ENCODE peak calls at places on chromosomes 4 and X, in five cellular contexts. O is left ventricle myocardium inferior, T is left lung, G is stomach, Q is GM12865. R is an unnamed sample.

GRCh38 chr4:103904126-103904525 is 184.3 kb upstream of the TACR3 start:
- DNase-seq in Q (no peak), O (no peak), G (no peak), T (no peak), R (no peak)

GRCh38 chr4:121951570-121952110 is at the start of gene TRPC3:
- DNase-seq in G (peak; percentile 27), T (peak; percentile 32), O (peak; percentile 23), Q (peak; percentile 26), R (peak; percentile 70)

GRCh38 chr4:25535278-25535677 is 120.4 kb upstream of the SLC34A2 start:
- DNase-seq in G (no peak), O (no peak), T (no peak), Q (no peak), R (no peak)

GRCh38 chr4:128521634-128522253 is 234.1 kb upstream of the PGRMC2 start:
- DNase-seq in G (no peak), O (no peak), Q (no peak), T (no peak), R (no peak)

GRCh38 chr4:155762351-155762750 is 3.5 kb downstream of the GUCY1B1 start:
- DNase-seq in G (no peak), O (no peak), T (no peak), Q (no peak), R (no peak)

GRCh38 chrX:9530848-9531274 is 66.0 kb downstream of the TBL1X start:
- DNase-seq in G (peak; percentile 71), O (peak; percentile 77), T (peak; percentile 57), Q (peak; percentile 23), R (no peak)

GRCh38 chr4:156977435-156978160 is 6.0 kb upstream of the PDGFC start:
- DNase-seq in G (no peak), Q (no peak), T (no peak), O (no peak), R (no peak)

GRCh38 chr4:162957521-162958143 is 209.1 kb downstream of the NAF1 start:
- DNase-seq in G (no peak), O (no peak), Q (no peak), T (no peak), R (no peak)

GRCh38 chrX:75038925-75039324 is 113.7 kb upstream of the NEXMIF start:
- DNase-seq in G (no peak), T (no peak), O (no peak), Q (peak; percentile 34), R (no peak)

GRCh38 chrX:98523521-98523920 is 1639.8 kb downstream of the RPA4 start:
- DNase-seq in T (no peak), G (no peak), O (no peak), Q (no peak), R (no peak)

GRCh38 chr4:1533501-1534064 is 127.3 kb upstream of the NKX1-1 start:
- DNase-seq in T (no peak), G (no peak), O (peak; percentile 7), Q (no peak), R (no peak)

GRCh38 chrX:119885554-119886428 is 9.9 kb upstream of the AKAP14 start:
- DNase-seq in Q (peak; percentile 3), T (no peak), O (no peak), G (no peak), R (no peak)

DNA sequence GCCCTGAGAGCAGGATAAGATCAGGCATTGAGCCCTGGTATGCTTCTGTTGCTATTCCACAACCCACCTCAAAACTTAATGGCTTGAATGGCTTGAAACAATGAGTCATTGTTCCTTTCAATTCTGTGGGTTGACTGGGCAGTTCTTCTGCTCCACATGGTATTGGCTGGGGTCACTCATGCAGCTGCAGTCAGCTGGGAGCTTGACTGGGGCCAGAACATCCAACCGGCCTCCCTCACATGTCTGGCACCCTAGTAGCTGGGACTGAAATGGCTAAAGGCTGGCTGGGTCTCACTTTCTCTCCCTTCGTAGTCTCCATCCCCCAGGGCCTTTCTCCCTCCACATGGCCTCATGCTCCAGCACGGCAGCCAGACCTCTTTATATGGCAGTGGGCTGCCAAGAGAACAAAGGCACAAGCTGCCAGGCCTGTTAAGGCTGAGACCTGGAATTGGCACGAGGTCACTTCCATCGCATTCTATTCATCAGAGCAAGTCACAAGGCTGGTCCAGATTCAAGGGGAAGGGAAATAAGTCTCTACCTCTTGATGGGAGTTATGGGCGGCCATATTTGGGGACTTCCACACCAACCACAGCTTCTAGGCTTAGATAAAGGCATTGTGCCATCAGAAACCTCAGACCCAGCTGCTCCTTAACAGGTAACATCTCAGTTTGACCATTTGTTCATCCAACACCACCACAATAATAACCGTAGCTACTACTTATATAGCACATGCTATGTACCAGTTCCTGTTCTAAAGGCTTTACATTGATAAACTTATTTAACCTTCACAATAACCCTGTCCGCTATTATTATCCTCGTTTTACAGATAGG is 159.7 kb upstream of the ATP6AP2 start:
- DNase-seq in G (no peak), T (no peak), Q (peak; percentile 75), O (peak; percentile 38), R (no peak)
- TF ChIP-seq CTCF in G (no peak), T (no peak), Q (no peak), O (no peak), R (no peak)

DNA sequence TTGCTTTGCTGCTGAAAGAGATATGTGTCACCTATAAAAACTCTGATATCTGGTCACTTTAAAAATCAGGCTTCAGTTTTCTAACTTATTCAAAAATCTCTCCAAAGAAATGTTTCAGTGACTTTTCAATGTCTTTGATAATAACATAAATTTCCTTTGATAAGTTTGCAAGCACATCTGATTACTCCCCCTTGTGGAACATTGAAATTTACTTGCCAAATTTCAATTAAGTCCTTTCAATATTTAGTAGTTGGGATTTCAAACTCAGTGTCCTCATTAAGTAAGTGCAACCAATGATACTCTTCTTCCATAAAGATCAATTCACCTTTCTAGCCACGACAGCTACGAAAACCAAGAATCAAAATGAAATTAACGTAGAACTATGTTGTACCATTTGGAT is 151.3 kb upstream of the FAM47C start:
- DNase-seq in Q (no peak), G (no peak), T (no peak), O (no peak), R (no peak)
- TF ChIP-seq CTCF in Q (no peak), G (no peak), T (no peak), O (no peak), R (peak; percentile 52)

DNA sequence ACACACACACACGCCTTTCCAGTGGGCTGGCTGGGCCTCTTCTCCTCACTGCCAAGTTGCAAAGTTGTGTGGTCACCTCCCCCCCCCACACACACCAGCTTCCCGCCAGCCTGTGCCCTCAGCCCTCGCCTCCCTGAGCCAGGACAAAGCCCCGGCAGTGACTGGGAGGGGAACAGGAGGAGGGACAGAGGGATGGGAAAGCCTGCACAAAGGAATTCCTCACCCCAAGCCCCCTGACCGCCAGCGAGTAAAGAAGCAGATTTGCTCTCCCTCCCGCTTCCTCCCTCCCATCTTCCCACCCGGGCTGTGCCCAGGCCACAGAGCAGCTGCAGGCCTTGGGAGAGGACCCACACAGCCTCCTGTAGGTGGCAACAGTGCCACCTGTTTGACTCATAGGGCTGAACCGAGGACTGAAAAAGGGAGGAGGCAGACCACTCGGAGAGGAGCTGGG is at the start of gene GDPD2:
- DNase-seq in Q (no peak), T (no peak), O (no peak), G (peak; percentile 39), R (no peak)
- TF ChIP-seq CTCF in Q (no peak), T (no peak), O (peak; percentile 31), G (no peak), R (peak; percentile 47)

GRCh38 chr4:130336585-130337217 is 1240.7 kb downstream of the C4orf33 start:
- DNase-seq in G (no peak), O (no peak), Q (peak; percentile 19), T (no peak), R (no peak)
- TF ChIP-seq CTCF in G (peak; percentile 9), O (peak; percentile 60), Q (peak; percentile 30), T (no peak), R (peak; percentile 68)

GRCh38 chrX:8274166-8274565 is 103.1 kb upstream of the VCX2 start:
- DNase-seq in G (no peak), O (no peak), Q (no peak), T (no peak), R (no peak)

GRCh38 chrX:8273451-8273894 is 102.4 kb upstream of the VCX2 start:
- DNase-seq in Q (no peak), G (no peak), O (no peak), T (no peak), R (no peak)

DNA sequence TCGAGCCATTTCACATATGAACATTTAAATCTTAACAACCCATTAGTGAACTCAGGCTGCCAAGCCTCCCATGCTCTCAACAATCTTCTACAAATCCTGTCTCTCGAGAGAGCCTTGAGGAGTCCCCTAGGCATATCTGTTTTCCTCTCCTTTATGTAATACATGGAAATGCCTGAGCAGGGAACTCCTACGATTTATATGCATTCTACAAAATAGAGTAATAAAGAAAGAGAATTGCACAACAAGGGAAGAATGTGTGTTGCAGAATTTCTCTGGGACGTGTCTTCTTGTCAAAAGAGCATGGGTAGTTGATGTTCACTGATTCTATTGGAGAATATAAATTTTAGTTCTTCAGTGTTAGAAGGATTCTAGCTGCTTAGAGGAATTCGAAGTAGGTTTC is 101.8 kb upstream of the VCX2 start:
- DNase-seq in T (no peak), G (no peak), O (no peak), Q (no peak), R (no peak)
- TF ChIP-seq CTCF in T (no peak), G (no peak), O (no peak), Q (no peak), R (no peak)

GRCh38 chrX:1788300-1788911 is 173.5 kb downstream of the ASMT start:
- DNase-seq in G (no peak), Q (no peak), T (no peak), O (no peak), R (peak; percentile 29)

GRCh38 chrX:1778817-1779216 is 164.0 kb downstream of the ASMT start:
- DNase-seq in Q (no peak), O (no peak), T (no peak), G (no peak), R (no peak)

DNA sequence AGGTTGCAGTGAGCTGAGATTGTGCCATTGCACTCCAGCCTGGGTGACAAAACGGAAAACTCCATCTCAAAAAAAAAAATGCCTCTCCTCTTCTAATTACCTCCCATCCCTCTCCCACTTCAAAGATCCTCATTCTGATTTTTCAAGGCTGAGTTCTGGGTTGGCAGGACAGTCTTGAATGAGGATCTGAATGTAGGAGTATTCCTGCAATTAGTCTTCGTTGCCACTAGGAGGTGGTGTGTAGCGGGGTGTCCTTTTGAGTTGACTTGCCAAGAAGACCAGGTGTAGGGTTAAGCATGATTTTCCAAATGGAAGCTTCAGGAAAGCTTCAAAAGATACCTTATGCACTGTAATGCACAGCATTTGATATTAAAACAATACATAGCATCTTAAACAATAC is 169.9 kb downstream of the ASMT start:
- DNase-seq in T (no peak), Q (no peak), O (no peak), G (no peak), R (no peak)
- TF ChIP-seq CTCF in T (no peak), Q (no peak), O (no peak), G (no peak), R (peak; percentile 51)

GRCh38 chr4:16450724-16451123 is 224.5 kb upstream of the TAPT1 start:
- DNase-seq in Q (no peak), T (no peak), O (no peak), G (no peak), R (no peak)
- TF ChIP-seq CTCF in Q (no peak), T (no peak), O (peak; percentile 35), G (no peak), R (peak; percentile 50)

GRCh38 chrX:118644378-118644777 is 83.0 kb upstream of the IL13RA1 start:
- DNase-seq in Q (peak; percentile 2), O (no peak), G (no peak), T (no peak), R (no peak)
- TF ChIP-seq CTCF in Q (no peak), O (peak; percentile 55), G (peak; percentile 33), T (peak; percentile 21), R (peak; percentile 51)

GRCh38 chr4:183106839-183107238 is 7.8 kb downstream of the WWC2 start:
- DNase-seq in O (no peak), G (no peak), T (no peak), Q (no peak), R (no peak)
- TF ChIP-seq CTCF in O (no peak), G (no peak), T (no peak), Q (no peak), R (peak; percentile 49)